ENCODE peak calls at places on chromosomes 12 and 14, in seven cellular contexts. One of them, this sample, is unnamed.

GRCh38 chr14:74571441-74571841 is 40.6 kb downstream of the LTBP2 start:
- DNase-seq in effector memory CD8-positive, alpha-beta T cell: no peak
- DNase-seq in activated CD4-positive, CD25-positive, alpha-beta regulatory T cell treated with anti-CD3 and anti-CD28 coated beads, Interleukin-2, amount 50 U/mL, for 72 hours: no peak
- DNase-seq in stomach: no peak
- DNase-seq in GM23338: no peak
- DNase-seq in stimulated activated CD4-positive, alpha-beta T cell treated with anti-CD3 and anti-CD28 coated beads, Interleukin-15, amount 100 ng/mL, for 1 hour: no peak
- DNase-seq in stromal cell of bone marrow: no peak
- DNase-seq in this sample: peak; percentile 57

GRCh38 chr14:57831981-57832380 is 33.9 kb downstream of the SLC35F4 start:
- DNase-seq in stimulated activated CD4-positive, alpha-beta T cell treated with anti-CD3 and anti-CD28 coated beads, Interleukin-15, amount 100 ng/mL, for 1 hour: no peak
- DNase-seq in GM23338: peak; percentile 74
- DNase-seq in activated CD4-positive, CD25-positive, alpha-beta regulatory T cell treated with anti-CD3 and anti-CD28 coated beads, Interleukin-2, amount 50 U/mL, for 72 hours: no peak
- DNase-seq in effector memory CD8-positive, alpha-beta T cell: no peak
- DNase-seq in stromal cell of bone marrow: peak; percentile 25
- DNase-seq in stomach: no peak
- DNase-seq in this sample: no peak

GRCh38 chr12:94799136-94799535 is 148.8 kb upstream of the TMCC3 start:
- DNase-seq in stromal cell of bone marrow: no peak
- DNase-seq in stomach: no peak
- DNase-seq in stimulated activated CD4-positive, alpha-beta T cell treated with anti-CD3 and anti-CD28 coated beads, Interleukin-15, amount 100 ng/mL, for 1 hour: no peak
- DNase-seq in GM23338: no peak
- DNase-seq in activated CD4-positive, CD25-positive, alpha-beta regulatory T cell treated with anti-CD3 and anti-CD28 coated beads, Interleukin-2, amount 50 U/mL, for 72 hours: no peak
- DNase-seq in effector memory CD8-positive, alpha-beta T cell: no peak
- DNase-seq in this sample: no peak

GRCh38 chr12:28177862-28178261 is 12.4 kb upstream of the CCDC91 start:
- DNase-seq in stimulated activated CD4-positive, alpha-beta T cell treated with anti-CD3 and anti-CD28 coated beads, Interleukin-15, amount 100 ng/mL, for 1 hour: no peak
- DNase-seq in activated CD4-positive, CD25-positive, alpha-beta regulatory T cell treated with anti-CD3 and anti-CD28 coated beads, Interleukin-2, amount 50 U/mL, for 72 hours: no peak
- DNase-seq in stromal cell of bone marrow: no peak
- DNase-seq in effector memory CD8-positive, alpha-beta T cell: no peak
- DNase-seq in stomach: no peak
- DNase-seq in GM23338: no peak
- DNase-seq in this sample: no peak

GRCh38 chr12:11731455-11731854 is 82.0 kb downstream of the ETV6 start:
- DNase-seq in effector memory CD8-positive, alpha-beta T cell: no peak
- DNase-seq in stimulated activated CD4-positive, alpha-beta T cell treated with anti-CD3 and anti-CD28 coated beads, Interleukin-15, amount 100 ng/mL, for 1 hour: no peak
- DNase-seq in GM23338: no peak
- DNase-seq in activated CD4-positive, CD25-positive, alpha-beta regulatory T cell treated with anti-CD3 and anti-CD28 coated beads, Interleukin-2, amount 50 U/mL, for 72 hours: no peak
- DNase-seq in stomach: no peak
- DNase-seq in stromal cell of bone marrow: no peak
- DNase-seq in this sample: no peak

GRCh38 chr12:75208851-75209781 is 523 bp downstream of the KCNC2 start:
- DNase-seq in GM23338: peak; percentile 85
- DNase-seq in stimulated activated CD4-positive, alpha-beta T cell treated with anti-CD3 and anti-CD28 coated beads, Interleukin-15, amount 100 ng/mL, for 1 hour: no peak
- DNase-seq in activated CD4-positive, CD25-positive, alpha-beta regulatory T cell treated with anti-CD3 and anti-CD28 coated beads, Interleukin-2, amount 50 U/mL, for 72 hours: no peak
- DNase-seq in stomach: no peak
- DNase-seq in effector memory CD8-positive, alpha-beta T cell: no peak
- DNase-seq in stromal cell of bone marrow: peak; percentile 8
- DNase-seq in this sample: no peak

GRCh38 chr14:76467843-76468242 is 91.9 kb downstream of the ESRRB start:
- DNase-seq in activated CD4-positive, CD25-positive, alpha-beta regulatory T cell treated with anti-CD3 and anti-CD28 coated beads, Interleukin-2, amount 50 U/mL, for 72 hours: no peak
- DNase-seq in stomach: no peak
- DNase-seq in stimulated activated CD4-positive, alpha-beta T cell treated with anti-CD3 and anti-CD28 coated beads, Interleukin-15, amount 100 ng/mL, for 1 hour: no peak
- DNase-seq in effector memory CD8-positive, alpha-beta T cell: no peak
- DNase-seq in stromal cell of bone marrow: no peak
- DNase-seq in GM23338: no peak
- DNase-seq in this sample: no peak

GRCh38 chr12:47080725-47081502 is 1.2 kb upstream of the AMIGO2 start:
- DNase-seq in activated CD4-positive, CD25-positive, alpha-beta regulatory T cell treated with anti-CD3 and anti-CD28 coated beads, Interleukin-2, amount 50 U/mL, for 72 hours: peak; percentile 47
- DNase-seq in effector memory CD8-positive, alpha-beta T cell: peak; percentile 29
- DNase-seq in stomach: peak; percentile 50
- DNase-seq in stimulated activated CD4-positive, alpha-beta T cell treated with anti-CD3 and anti-CD28 coated beads, Interleukin-15, amount 100 ng/mL, for 1 hour: no peak
- DNase-seq in GM23338: peak; percentile 53
- DNase-seq in stromal cell of bone marrow: no peak
- DNase-seq in this sample: no peak

GRCh38 chr12:6891637-6892036 is 13.0 kb upstream of the LRRC23 start:
- DNase-seq in activated CD4-positive, CD25-positive, alpha-beta regulatory T cell treated with anti-CD3 and anti-CD28 coated beads, Interleukin-2, amount 50 U/mL, for 72 hours: no peak
- DNase-seq in stimulated activated CD4-positive, alpha-beta T cell treated with anti-CD3 and anti-CD28 coated beads, Interleukin-15, amount 100 ng/mL, for 1 hour: no peak
- DNase-seq in effector memory CD8-positive, alpha-beta T cell: no peak
- DNase-seq in stomach: no peak
- DNase-seq in GM23338: no peak
- DNase-seq in stromal cell of bone marrow: no peak
- DNase-seq in this sample: no peak

GRCh38 chr14:34297786-34298520 is 164.1 kb downstream of the SPTSSA start:
- DNase-seq in stomach: no peak
- DNase-seq in stimulated activated CD4-positive, alpha-beta T cell treated with anti-CD3 and anti-CD28 coated beads, Interleukin-15, amount 100 ng/mL, for 1 hour: no peak
- DNase-seq in GM23338: no peak
- DNase-seq in activated CD4-positive, CD25-positive, alpha-beta regulatory T cell treated with anti-CD3 and anti-CD28 coated beads, Interleukin-2, amount 50 U/mL, for 72 hours: no peak
- DNase-seq in effector memory CD8-positive, alpha-beta T cell: no peak
- DNase-seq in stromal cell of bone marrow: no peak
- DNase-seq in this sample: no peak

GRCh38 chr12:94147991-94148840 is at the start of gene PLXNC1:
- DNase-seq in stromal cell of bone marrow: no peak
- DNase-seq in GM23338: peak; percentile 75
- DNase-seq in activated CD4-positive, CD25-positive, alpha-beta regulatory T cell treated with anti-CD3 and anti-CD28 coated beads, Interleukin-2, amount 50 U/mL, for 72 hours: peak; percentile 62
- DNase-seq in effector memory CD8-positive, alpha-beta T cell: peak; percentile 63
- DNase-seq in stimulated activated CD4-positive, alpha-beta T cell treated with anti-CD3 and anti-CD28 coated beads, Interleukin-15, amount 100 ng/mL, for 1 hour: peak; percentile 39
- DNase-seq in stomach: peak; percentile 51
- DNase-seq in this sample: no peak

GRCh38 chr14:56333361-56334279 is 215.4 kb downstream of the PELI2 start:
- DNase-seq in stimulated activated CD4-positive, alpha-beta T cell treated with anti-CD3 and anti-CD28 coated beads, Interleukin-15, amount 100 ng/mL, for 1 hour: no peak
- DNase-seq in stromal cell of bone marrow: peak; percentile 48
- DNase-seq in effector memory CD8-positive, alpha-beta T cell: no peak
- DNase-seq in activated CD4-positive, CD25-positive, alpha-beta regulatory T cell treated with anti-CD3 and anti-CD28 coated beads, Interleukin-2, amount 50 U/mL, for 72 hours: no peak
- DNase-seq in stomach: no peak
- DNase-seq in GM23338: no peak
- DNase-seq in this sample: no peak

This sample was measured in AG09309.